ENCODE peak calls at places on chromosome 1, in nine cellular contexts. W, O, U, B, T, S, J, N and F are unnamed samples.

GRCh38 chr1:43537423-43538142 is 6.9 kb downstream of the PTPRF start:
- ATAC-seq in N (peak), W (peak), U (no peak), J (no peak), S (no peak), B (peak), O (peak), T (no peak), F (no peak)

GRCh38 chr1:209552406-209553264 is 30.9 kb upstream of the CAMK1G start:
- ATAC-seq in T (no peak), N (no peak), S (no peak), U (no peak), O (no peak), J (no peak), B (no peak), W (no peak), F (no peak)

GRCh38 chr1:74362691-74363090 is 127.5 kb downstream of the TNNI3K start:
- ATAC-seq in S (no peak), J (no peak), W (no peak), N (no peak), U (no peak), T (no peak), O (no peak), B (no peak), F (no peak)

GRCh38 chr1:243883551-243883950 is 33.5 kb upstream of the AKT3 start:
- ATAC-seq in W (no peak), N (no peak), B (no peak), T (no peak), S (no peak), J (no peak), U (no peak), O (no peak), F (no peak)

GRCh38 chr1:76006234-76006633 is 68.3 kb upstream of the ST6GALNAC3 start:
- ATAC-seq in N (no peak), S (no peak), J (no peak), T (no peak), B (peak), U (no peak), O (no peak), W (no peak), F (no peak)

GRCh38 chr1:209815495-209815894 is 9.6 kb upstream of the IRF6 start:
- ATAC-seq in T (no peak), N (no peak), O (no peak), S (no peak), U (no peak), B (no peak), J (no peak), W (no peak), F (no peak)

GRCh38 chr1:224759570-224760562 is 143.7 kb downstream of the CNIH3 start:
- ATAC-seq in S (no peak), T (no peak), B (no peak), O (no peak), U (peak), W (no peak), N (peak), J (no peak), F (peak)

GRCh38 chr1:201476670-201477344 is 7.8 kb upstream of the PHLDA3 start:
- ATAC-seq in N (peak), T (no peak), O (no peak), J (no peak), B (no peak), U (no peak), W (no peak), S (no peak), F (no peak)

GRCh38 chr1:217048104-217048707 is 325.0 kb upstream of the ESRRG start:
- ATAC-seq in N (no peak), B (peak), J (peak), W (no peak), U (no peak), T (no peak), O (no peak), S (no peak), F (no peak)

GRCh38 chr1:157704878-157705277 is 4.3 kb upstream of the FCRL3 start:
- ATAC-seq in T (no peak), W (no peak), S (no peak), B (no peak), O (no peak), U (no peak), N (no peak), J (no peak), F (no peak)

GRCh38 chr1:54342764-54343687 is 63.2 kb downstream of the SSBP3 start:
- ATAC-seq in W (no peak), T (no peak), O (peak), J (no peak), N (no peak), S (no peak), U (no peak), B (no peak), F (no peak)

GRCh38 chr1:174344162-174344561 is 103.6 kb upstream of the GPR52 start:
- ATAC-seq in J (no peak), S (no peak), B (no peak), O (no peak), N (no peak), T (no peak), U (no peak), W (no peak), F (no peak)

GRCh38 chr1:98260839-98261238 is 340.0 kb upstream of the DPYD start:
- ATAC-seq in S (no peak), O (no peak), T (no peak), N (no peak), B (no peak), J (peak), W (no peak), U (no peak), F (no peak)

GRCh38 chr1:98260421-98260820 is 339.6 kb upstream of the DPYD start:
- ATAC-seq in W (no peak), N (no peak), T (no peak), J (no peak), B (no peak), U (no peak), S (no peak), O (no peak), F (no peak)

DNA sequence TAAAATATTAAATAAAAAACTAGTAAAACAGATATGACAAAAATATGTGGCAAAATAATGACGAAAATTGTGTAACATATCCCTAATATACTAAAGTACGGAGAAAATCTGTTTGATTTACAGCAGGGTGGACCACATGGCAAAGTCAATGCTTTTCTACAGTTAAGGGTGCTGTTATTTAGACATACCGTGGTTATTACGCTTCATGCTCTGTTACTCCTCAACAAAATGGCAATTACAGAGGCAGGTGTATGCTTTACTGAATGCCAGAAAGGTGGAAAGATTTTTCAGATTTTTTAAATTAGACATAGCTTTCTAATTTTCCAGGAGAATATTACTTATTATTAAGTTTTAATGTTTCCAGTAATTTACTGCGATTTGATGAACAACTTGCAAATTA is 343.9 kb upstream of the DPYD start:
- ATAC-seq in B (no peak), O (no peak), W (no peak), J (no peak), S (no peak), U (no peak), N (no peak), T (no peak), F (no peak)
- H3K4me3 ChIP-seq in B (no peak), O (no peak), W (no peak), J (no peak), S (no peak), U (no peak), N (no peak), T (no peak), F (no peak)

GRCh38 chr1:3685906-3686305 is 33.6 kb downstream of the TP73 start:
- ATAC-seq in T (no peak), N (no peak), J (no peak), O (no peak), B (no peak), W (no peak), S (no peak), U (no peak), F (no peak)

GRCh38 chr1:3685229-3685628 is 32.9 kb downstream of the TP73 start:
- ATAC-seq in B (no peak), J (no peak), N (no peak), O (no peak), W (no peak), T (no peak), S (no peak), U (no peak), F (no peak)

GRCh38 chr1:3683197-3683596 is 30.9 kb downstream of the TP73 start:
- ATAC-seq in U (no peak), W (no peak), T (no peak), J (no peak), O (no peak), B (no peak), S (no peak), N (no peak), F (no peak)

GRCh38 chr1:3681898-3682806 is 29.8 kb downstream of the TP73 start:
- ATAC-seq in U (no peak), J (no peak), S (no peak), W (no peak), O (no peak), T (no peak), N (no peak), B (no peak), F (no peak)

DNA sequence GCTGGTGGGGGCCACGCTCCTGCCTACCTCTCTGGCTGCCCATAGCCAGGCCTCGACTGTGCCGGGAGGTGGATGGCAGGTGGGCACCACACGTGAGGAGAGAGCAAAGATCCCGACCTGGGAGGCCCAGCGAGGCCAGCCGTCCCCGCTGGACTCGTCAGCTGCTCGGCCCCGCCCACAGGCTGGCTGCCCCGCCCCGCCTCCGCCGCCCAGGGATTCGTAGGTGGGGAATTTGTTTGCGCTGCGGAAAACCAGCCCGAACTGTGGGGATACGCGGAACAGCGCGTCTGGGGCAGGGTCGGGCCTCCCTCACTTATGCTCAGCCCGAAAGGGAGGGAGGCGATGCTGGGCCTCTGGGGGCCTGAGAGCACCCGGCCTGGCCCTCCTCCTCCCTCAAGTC is 31.7 kb downstream of the TP73 start:
- ATAC-seq in J (no peak), S (no peak), O (no peak), B (no peak), T (no peak), W (no peak), U (peak), N (no peak), F (no peak)
- H3K4me3 ChIP-seq in J (no peak), S (no peak), O (no peak), B (no peak), T (no peak), W (no peak), U (no peak), N (no peak), F (no peak)

DNA sequence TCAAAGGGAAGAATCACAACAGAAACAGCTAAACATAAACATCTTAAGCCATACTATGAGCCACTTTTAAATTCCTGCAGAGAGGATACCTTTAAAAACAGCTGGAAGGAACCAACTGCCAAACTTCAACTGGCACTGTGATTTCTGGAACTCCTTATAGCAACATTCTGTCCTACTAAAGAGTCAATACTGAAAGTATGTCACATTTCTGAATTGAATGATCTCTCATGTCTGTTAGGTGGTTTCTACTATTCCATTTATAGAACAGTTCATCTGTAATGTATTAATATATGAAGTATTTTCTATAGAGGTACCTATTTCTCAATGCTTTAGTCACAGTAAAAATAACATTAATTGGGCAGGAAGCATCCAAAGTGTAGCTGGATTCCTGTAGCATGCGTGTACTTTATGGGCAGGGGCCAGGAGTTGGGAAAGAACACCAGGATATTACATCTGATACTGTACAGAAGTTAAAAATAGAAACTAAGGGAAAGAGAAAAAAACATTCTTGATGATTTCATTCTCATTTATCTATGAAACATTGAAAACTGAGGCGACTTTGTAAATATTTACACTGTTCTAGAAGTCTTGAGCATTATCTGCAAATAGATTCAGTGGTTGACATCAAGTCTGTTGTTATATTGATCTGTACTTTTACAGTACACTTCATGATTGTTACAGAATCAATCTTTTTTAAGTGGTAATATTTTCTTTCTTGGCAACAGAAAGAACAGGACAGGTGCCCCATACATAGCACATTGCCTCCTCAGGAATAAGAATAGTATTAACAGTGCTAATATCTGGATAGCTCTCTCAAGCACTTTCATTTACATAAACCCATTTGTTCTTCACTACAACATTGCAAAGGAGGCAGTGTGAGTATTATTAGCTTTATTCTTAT is 6.1 kb upstream of the ZNF281 start:
- ATAC-seq in B (peak), O (peak), S (no peak), T (peak), J (peak), W (peak), N (peak), U (peak), F (peak)
- H3K4me3 ChIP-seq in B (peak), O (no peak), S (no peak), T (no peak), J (no peak), W (no peak), N (no peak), U (no peak), F (no peak)

GRCh38 chr1:230622151-230622550 is 20.1 kb upstream of the COG2 start:
- ATAC-seq in J (no peak), W (no peak), T (no peak), N (no peak), S (no peak), O (no peak), B (no peak), U (no peak), F (no peak)
- H3K4me3 ChIP-seq in J (no peak), W (no peak), T (no peak), N (no peak), S (no peak), O (no peak), B (no peak), U (no peak), F (no peak)

DNA sequence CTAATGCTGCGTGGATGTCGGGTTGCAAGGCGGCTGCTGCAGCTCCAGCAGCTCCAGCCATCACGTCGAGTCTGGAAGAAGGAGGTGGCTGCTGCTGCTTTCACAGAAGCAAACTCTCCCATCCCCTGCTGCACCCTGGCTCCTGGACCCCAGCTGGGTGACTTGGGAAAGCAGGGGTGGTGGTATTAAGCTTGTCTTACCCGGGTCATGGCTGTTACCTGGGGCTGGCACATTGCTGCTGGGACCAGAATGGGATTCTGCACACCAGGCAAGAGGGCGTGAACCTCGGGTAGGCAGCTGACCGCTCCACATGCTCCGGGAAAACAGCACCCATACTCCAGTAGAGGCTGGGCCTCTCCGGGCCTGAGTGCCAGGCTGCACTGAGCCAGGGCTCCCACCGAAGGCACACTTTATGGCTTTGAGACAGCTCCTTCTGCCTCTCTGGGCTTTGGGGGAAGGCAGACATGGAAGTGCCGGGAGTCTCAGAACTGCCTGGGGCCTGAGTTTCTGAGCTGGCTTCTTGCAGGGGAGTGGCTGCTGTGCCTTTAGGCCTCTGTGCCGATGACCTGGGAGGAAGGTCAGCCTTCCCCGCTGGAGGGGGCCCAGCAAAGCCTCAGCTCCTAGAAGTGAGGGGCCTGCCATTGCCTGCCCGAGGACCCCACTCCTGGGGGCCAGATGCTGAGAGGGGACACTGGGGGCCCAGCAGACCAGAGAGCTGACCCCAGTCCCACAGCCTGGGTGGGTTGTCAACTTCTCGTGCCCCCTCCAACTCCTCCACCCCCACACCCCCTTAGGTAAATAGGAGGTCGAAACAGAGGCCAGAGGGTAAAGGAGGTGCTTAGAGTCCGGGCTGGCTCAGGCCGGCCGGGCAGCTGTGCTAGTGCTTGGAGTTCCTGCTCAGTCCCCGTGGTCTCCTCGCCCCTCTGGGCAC is 1.3 kb downstream of the SMIM1 start:
- ATAC-seq in B (no peak), J (no peak), S (no peak), W (no peak), N (no peak), T (peak), O (no peak), U (no peak), F (no peak)
- H3K4me3 ChIP-seq in B (peak), J (peak), S (no peak), W (peak), N (peak), T (peak), O (no peak), U (no peak), F (no peak)